ENCODE peak calls at places on chromosomes 12 and 14, in eight cellular contexts. F, H, S, Z, W, B, T and A are unnamed samples.

GRCh38 chr12:92961949-92962348 is 32.9 kb upstream of the EEA1 start:
- DNase-seq in W (no peak), S (no peak), H (no peak), B (no peak), T (no peak), F (no peak), Z (no peak), A (no peak)

GRCh38 chr12:131117438-131118245 is 163.9 kb downstream of the ADGRD1 start:
- DNase-seq in B (no peak), S (no peak), H (peak), Z (no peak), W (peak), F (no peak), T (peak), A (peak)

GRCh38 chr12:120231316-120232011 is 30.6 kb upstream of the RPLP0 start:
- DNase-seq in B (peak), F (peak), Z (peak), S (peak), T (no peak), W (no peak), H (peak), A (peak)

GRCh38 chr12:80353254-80353653 is 90.8 kb upstream of the PTPRQ start:
- DNase-seq in W (no peak), B (peak), F (no peak), Z (no peak), T (no peak), H (no peak), S (no peak), A (no peak)

GRCh38 chr12:80242341-80242740 is 143.0 kb downstream of the OTOGL start:
- DNase-seq in H (no peak), F (no peak), S (no peak), W (no peak), B (no peak), T (no peak), Z (no peak), A (no peak)

GRCh38 chr12:52195065-52195730 is 3.4 kb upstream of the KRT80 start:
- DNase-seq in Z (no peak), H (no peak), W (no peak), T (no peak), F (no peak), B (no peak), S (no peak), A (no peak)

GRCh38 chr12:16526693-16527092 is 79.3 kb downstream of the LMO3 start:
- DNase-seq in W (no peak), T (no peak), S (peak), F (no peak), B (peak), H (no peak), Z (peak), A (no peak)

GRCh38 chr14:105532735-105533141 is 6.4 kb downstream of the TMEM121 start:
- DNase-seq in Z (no peak), S (peak), F (no peak), W (no peak), B (peak), T (no peak), H (peak), A (no peak)

GRCh38 chr14:73133795-73134194 is 2.5 kb upstream of the PSEN1 start:
- DNase-seq in T (no peak), Z (no peak), F (no peak), W (no peak), S (no peak), B (no peak), H (no peak), A (no peak)

GRCh38 chr14:76776306-76777251 is 15.3 kb downstream of the VASH1 start:
- DNase-seq in B (no peak), Z (no peak), W (no peak), F (no peak), S (no peak), H (peak), T (peak), A (no peak)

GRCh38 chr12:546920-547845 is 87.4 kb downstream of the B4GALNT3 start:
- DNase-seq in F (no peak), W (no peak), T (no peak), Z (no peak), S (peak), H (no peak), B (peak), A (peak)

GRCh38 chr12:230925-231671 is 17.1 kb upstream of the SLC6A12 start:
- DNase-seq in H (no peak), B (no peak), W (no peak), S (no peak), T (peak), Z (no peak), F (no peak), A (no peak)

DNA sequence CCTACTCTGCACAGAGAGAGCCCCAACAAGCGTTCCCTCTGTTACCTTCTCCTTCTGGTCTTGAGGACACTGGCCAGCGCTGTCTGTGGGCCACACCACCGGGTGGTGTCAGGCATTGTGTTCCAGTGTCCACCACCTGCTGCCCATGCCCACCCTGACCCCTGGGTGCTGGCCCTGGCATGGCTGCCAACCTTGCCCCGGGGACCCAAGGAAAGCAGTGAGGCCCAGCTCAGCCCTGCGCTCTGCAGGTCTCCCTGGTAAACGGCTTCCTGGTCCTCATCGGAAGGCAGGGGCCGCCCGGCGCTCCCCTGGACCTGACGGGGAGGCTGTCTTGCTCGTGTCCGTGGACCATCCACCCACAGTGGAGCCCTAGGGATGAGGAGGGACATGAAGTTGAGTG is 21.8 kb upstream of the MEG3 start:
- DNase-seq in Z (no peak), H (no peak), W (no peak), S (no peak), T (no peak), B (no peak), F (no peak), A (no peak)
- H3K4me3 ChIP-seq in Z (no peak), H (no peak), W (no peak), S (no peak), T (no peak), B (no peak), F (no peak), A (no peak)

GRCh38 chr14:66596241-66596985 is 88.5 kb downstream of the GPHN start:
- DNase-seq in W (no peak), S (no peak), F (no peak), H (peak), T (no peak), B (no peak), Z (no peak), A (no peak)
- H3K4me3 ChIP-seq in W (no peak), S (no peak), F (no peak), H (no peak), T (no peak), B (no peak), Z (no peak), A (no peak)

GRCh38 chr14:24440606-24441399 is 1.8 kb downstream of the SDR39U1 start:
- DNase-seq in H (no peak), B (no peak), S (no peak), F (no peak), T (no peak), W (no peak), Z (no peak), A (no peak)

GRCh38 chr14:24442240-24443052 is at the start of gene SDR39U1:
- DNase-seq in S (peak), B (peak), H (peak), T (peak), F (peak), W (peak), Z (peak), A (peak)

GRCh38 chr14:24441904-24442239 is 704 bp downstream of the SDR39U1 start:
- DNase-seq in F (no peak), T (peak), H (no peak), S (no peak), W (no peak), B (no peak), Z (no peak), A (no peak)

GRCh38 chr14:24439830-24440605 is 2.6 kb downstream of the SDR39U1 start:
- DNase-seq in W (no peak), T (no peak), H (peak), S (peak), B (no peak), F (no peak), Z (no peak), A (no peak)

DNA sequence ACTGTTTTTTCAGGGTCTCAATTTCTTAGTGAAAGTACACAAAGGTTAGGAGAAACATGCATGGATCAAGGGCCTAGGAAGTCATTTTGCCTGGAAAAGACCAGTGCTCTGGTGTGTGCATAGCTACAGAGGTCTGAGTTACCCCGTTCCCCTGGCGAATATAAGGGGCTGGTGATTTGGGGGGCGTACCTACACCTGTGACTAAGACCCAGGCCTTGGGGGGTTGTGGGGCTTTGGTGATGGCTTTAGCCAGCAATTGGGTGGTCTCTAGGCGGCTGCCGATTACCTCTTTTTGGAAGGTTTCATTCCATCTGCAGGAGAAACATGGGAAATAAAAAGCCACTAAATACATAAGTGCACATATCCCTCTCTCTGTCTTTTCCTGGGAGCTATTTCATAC is 1.1 kb downstream of the SDR39U1 start:
- DNase-seq in B (no peak), H (no peak), T (no peak), Z (no peak), S (no peak), F (no peak), W (no peak), A (no peak)
- H3K4me3 ChIP-seq in B (peak), H (peak), T (no peak), Z (peak), S (peak), F (peak), W (peak), A (peak)

DNA sequence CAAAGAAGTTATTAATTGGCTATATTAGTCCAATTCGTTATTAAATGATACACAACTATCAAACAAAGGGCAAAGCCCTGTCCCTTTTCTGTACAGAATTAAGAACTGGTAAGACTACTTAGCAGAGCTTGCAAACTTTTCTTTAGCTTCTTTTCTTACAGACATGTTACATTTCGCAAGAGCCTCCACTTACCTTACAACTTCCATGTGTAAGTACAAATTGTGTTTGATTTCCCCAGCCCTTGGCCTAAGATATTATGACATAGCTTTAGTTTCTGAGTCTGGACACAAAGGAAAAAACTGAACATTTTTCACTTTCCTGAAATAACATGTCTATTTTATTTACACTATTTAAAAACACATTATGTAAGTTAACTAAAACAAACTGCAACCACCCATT is 1.7 kb downstream of the ATF7 start:
- DNase-seq in H (no peak), Z (no peak), W (no peak), B (peak), T (no peak), F (no peak), S (peak), A (no peak)
- H3K4me3 ChIP-seq in H (peak), Z (peak), W (peak), B (peak), T (no peak), F (peak), S (peak), A (peak)

GRCh38 chr14:55074662-55075061 is 23.2 kb downstream of the MAPK1IP1L start:
- DNase-seq in Z (no peak), B (peak), W (no peak), H (no peak), T (no peak), F (no peak), S (no peak), A (no peak)

GRCh38 chr14:55075628-55076027 is 24.2 kb downstream of the MAPK1IP1L start:
- DNase-seq in T (no peak), F (no peak), H (no peak), W (no peak), S (peak), B (peak), Z (no peak), A (no peak)

GRCh38 chr14:55077155-55077554 is 25.7 kb downstream of the MAPK1IP1L start:
- DNase-seq in T (no peak), B (peak), S (no peak), H (no peak), W (no peak), F (no peak), Z (no peak), A (no peak)

GRCh38 chr14:55073856-55074255 is 22.4 kb downstream of the MAPK1IP1L start:
- DNase-seq in Z (no peak), F (peak), B (peak), W (no peak), S (peak), T (no peak), H (no peak), A (no peak)

DNA sequence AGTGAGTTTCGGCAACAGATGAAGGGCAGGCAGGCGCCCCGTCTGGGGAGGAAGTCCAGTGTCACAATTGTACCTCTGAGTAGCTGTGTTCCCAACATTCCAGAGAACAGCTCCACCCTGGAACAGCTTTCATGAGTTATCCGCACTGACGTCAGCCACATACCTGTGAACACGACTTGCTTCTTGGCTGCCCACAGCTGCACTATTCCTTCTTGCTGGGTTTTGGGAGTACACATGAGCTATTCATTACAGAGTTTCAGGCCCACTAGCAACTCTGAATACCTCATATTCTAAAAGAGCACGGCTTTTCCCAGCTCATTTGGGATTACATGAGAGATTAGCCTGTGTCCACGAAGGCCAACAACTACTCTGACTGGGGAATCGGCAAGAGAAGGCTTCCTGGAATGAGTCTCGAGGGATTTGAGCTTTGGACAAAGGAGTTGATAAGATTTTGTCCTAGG is 26.3 kb downstream of the MAPK1IP1L start:
- DNase-seq in Z (no peak), B (peak), T (no peak), W (no peak), H (no peak), S (peak), F (no peak), A (no peak)
- H3K4me3 ChIP-seq in Z (no peak), B (no peak), T (no peak), W (no peak), H (no peak), S (no peak), F (no peak), A (no peak)